ENCODE peak calls at places on chromosomes 3 and 15, in eight cellular contexts. N is PC-3; Q is fibroblast of lung; W is CD4-positive, alpha-beta T cell; Y is tibial artery; I is AG04449; H is progenitor cell of endocrine pancreas; P is body of pancreas. R is an unnamed sample.

GRCh38 chr3:194092770-194093336 is 43.1 kb upstream of the HES1 start:
- DNase-seq in N (no peak), I (no peak), P (no peak), Q (no peak), H (no peak), Y (no peak), W (no peak), R (no peak)

GRCh38 chr3:128933922-128934253 is 54.5 kb downstream of the ACAD9 start:
- DNase-seq in N (no peak), H (no peak), W (no peak), Y (no peak), Q (no peak), I (no peak), P (no peak), R (no peak)

GRCh38 chr15:47484119-47484518 is 233.2 kb upstream of the SEMA6D start:
- DNase-seq in Q (peak; percentile 25), I (no peak), W (no peak), P (no peak), N (no peak), H (no peak), Y (no peak), R (no peak)

GRCh38 chr15:68821190-68821897 is 649 bp upstream of the ANP32A start:
- DNase-seq in P (no peak), Y (no peak), W (no peak), N (no peak), H (no peak), Q (no peak), I (no peak), R (no peak)

GRCh38 chr3:194592798-194593752 is 40.1 kb downstream of the TMEM44 start:
- DNase-seq in W (no peak), Q (peak; percentile 100), I (peak; percentile 100), P (peak; percentile 36), Y (peak; percentile 84), N (peak; percentile 99), H (no peak), R (no peak)

GRCh38 chr3:51672083-51672475 is 1.0 kb downstream of the TEX264 start:
- DNase-seq in Y (no peak), P (no peak), I (no peak), Q (no peak), N (no peak), H (no peak), W (no peak), R (no peak)

GRCh38 chr15:81297580-81298575 is 26.1 kb downstream of the STARD5 start:
- DNase-seq in Y (peak; percentile 50), H (no peak), Q (no peak), I (no peak), N (peak; percentile 17), P (no peak), W (no peak), R (no peak)

GRCh38 chr3:195263193-195263924 is 7.6 kb downstream of the XXYLT1 start:
- DNase-seq in P (no peak), I (no peak), H (no peak), Y (no peak), Q (no peak), W (no peak), N (no peak), R (no peak)

GRCh38 chr3:51947215-51947900 is 5.2 kb downstream of the PARP3 start:
- DNase-seq in Q (no peak), W (no peak), P (peak; percentile 6), I (no peak), Y (peak; percentile 55), H (no peak), N (no peak), R (no peak)

GRCh38 chr3:188294823-188295487 is 141.0 kb downstream of the LPP start:
- DNase-seq in N (peak; percentile 94), I (peak; percentile 92), P (peak; percentile 67), Q (peak; percentile 94), W (no peak), H (no peak), Y (no peak), R (no peak)

GRCh38 chr3:86954751-86955150 is 36.2 kb downstream of the VGLL3 start:
- DNase-seq in P (no peak), I (no peak), Q (no peak), W (no peak), Y (no peak), H (no peak), N (no peak), R (no peak)

GRCh38 chr15:84949043-84949442 is 32.6 kb upstream of the PDE8A start:
- DNase-seq in W (no peak), H (no peak), Q (peak; percentile 70), N (no peak), Y (no peak), I (no peak), P (no peak), R (no peak)

GRCh38 chr3:172918165-172918564 is 167.6 kb downstream of the ECT2 start:
- DNase-seq in Q (peak; percentile 74), H (no peak), N (peak; percentile 10), W (no peak), P (no peak), Y (no peak), I (no peak), R (no peak)

DNA sequence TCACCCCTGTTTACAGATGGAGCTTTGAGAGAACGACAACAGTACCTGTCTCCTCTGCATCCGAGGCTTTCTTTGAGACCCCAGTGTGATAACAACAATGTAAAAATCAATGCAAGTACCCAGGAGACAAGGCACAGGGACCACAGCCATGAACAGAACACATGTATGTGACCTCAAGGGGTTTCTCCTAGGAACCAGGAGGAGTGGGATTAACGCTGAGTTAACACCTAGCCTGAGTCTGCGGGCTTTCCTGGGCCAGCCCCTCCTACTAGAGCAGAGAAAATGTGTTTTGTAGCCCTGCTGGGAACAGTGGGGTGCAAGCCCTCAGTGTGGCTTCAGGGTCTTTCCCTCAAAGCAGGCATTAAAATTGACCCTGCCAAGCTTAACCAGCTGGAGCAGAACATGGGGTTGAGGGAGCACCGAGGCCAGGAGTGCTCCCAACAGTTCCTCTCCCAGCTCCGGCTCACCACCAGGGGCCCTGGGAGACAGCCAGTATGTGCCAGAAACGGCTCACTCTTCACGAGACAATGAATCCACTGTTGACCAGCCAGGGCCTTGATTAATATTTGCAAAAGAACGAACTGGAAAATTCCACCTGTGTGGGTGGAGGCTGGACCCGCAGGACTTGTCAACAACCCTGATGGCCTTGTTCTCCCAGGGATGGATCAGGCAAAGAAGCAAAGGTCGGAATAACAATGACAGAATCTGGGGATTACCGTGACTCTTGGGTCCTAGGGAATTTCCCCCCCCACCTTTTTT is 3.6 kb downstream of the CHDH start:
- DNase-seq in Q (no peak), H (peak; percentile 46), Y (no peak), N (peak; percentile 66), W (no peak), I (no peak), P (peak; percentile 94), R (no peak)
- TF ChIP-seq CTCF in Q (peak; percentile 3), H (peak; percentile 57), Y (no peak), N (peak; percentile 42), W (no peak), I (no peak), P (peak; percentile 47), R (no peak)

GRCh38 chr3:122377975-122378374 is 5.1 kb downstream of the MIX23 start:
- DNase-seq in P (no peak), I (no peak), H (no peak), W (no peak), N (no peak), Q (no peak), Y (no peak), R (no peak)

DNA sequence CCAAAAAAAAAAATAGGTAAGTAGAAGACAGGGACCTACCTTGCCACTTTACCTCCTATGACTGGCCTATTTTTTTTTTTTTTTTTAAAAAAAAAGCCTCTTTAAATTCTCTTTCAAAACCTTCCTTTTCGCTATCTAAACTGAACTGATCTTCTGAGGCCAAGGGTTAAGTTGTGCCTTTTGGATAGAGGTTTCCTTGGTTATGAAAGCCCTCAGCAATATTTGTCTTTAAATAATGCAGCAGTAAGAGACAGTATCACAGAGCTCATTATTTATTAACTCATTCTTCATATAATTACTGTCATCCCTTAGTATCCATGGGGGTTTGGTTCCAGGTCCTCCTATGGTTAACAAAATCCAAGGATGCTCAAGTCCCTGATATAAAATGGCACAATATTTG is 9.0 kb downstream of the MIX23 start:
- DNase-seq in P (no peak), H (no peak), Q (no peak), N (no peak), I (no peak), Y (no peak), W (no peak), R (no peak)
- TF ChIP-seq CTCF in P (no peak), H (no peak), Q (no peak), N (no peak), I (no peak), Y (no peak), W (no peak), R (no peak)

GRCh38 chr3:11641316-11641682 is 2.4 kb downstream of the VGLL4 start:
- DNase-seq in I (no peak), P (no peak), Y (no peak), Q (peak; percentile 80), N (no peak), W (no peak), H (no peak), R (no peak)
- TF ChIP-seq CTCF in I (no peak), P (no peak), Y (no peak), Q (no peak), N (no peak), W (no peak), H (no peak), R (no peak)

GRCh38 chr3:19029837-19030835 is 118.2 kb upstream of the KCNH8 start:
- DNase-seq in W (no peak), H (no peak), Q (no peak), P (no peak), Y (no peak), N (peak; percentile 64), I (no peak), R (no peak)
- TF ChIP-seq CTCF in W (no peak), H (peak; percentile 27), Q (no peak), P (no peak), Y (no peak), N (peak; percentile 51), I (no peak), R (no peak)

GRCh38 chr15:65213241-65213640 is 2.0 kb upstream of the CILP start:
- DNase-seq in I (no peak), N (no peak), Q (no peak), W (no peak), H (no peak), P (no peak), Y (peak; percentile 68), R (no peak)

GRCh38 chr15:65214010-65214409 is 2.7 kb upstream of the CILP start:
- DNase-seq in W (no peak), N (no peak), H (no peak), I (no peak), Q (no peak), Y (no peak), P (no peak), R (no peak)

GRCh38 chr15:65209701-65210643 is 1.3 kb downstream of the CILP start:
- DNase-seq in P (no peak), I (no peak), N (no peak), Q (peak; percentile 16), W (no peak), H (no peak), Y (no peak), R (no peak)

GRCh38 chr15:65211157-65211982 is at the start of gene CILP:
- DNase-seq in Y (no peak), H (no peak), Q (peak; percentile 67), P (no peak), I (no peak), W (no peak), N (no peak), R (no peak)

GRCh38 chr15:65212097-65212496 is 824 bp upstream of the CILP start:
- DNase-seq in P (no peak), I (no peak), W (peak; percentile 11), N (no peak), Q (no peak), H (no peak), Y (no peak), R (no peak)
- TF ChIP-seq CTCF in P (no peak), I (peak; percentile 24), W (peak; percentile 39), N (peak; percentile 55), Q (peak; percentile 11), H (peak; percentile 58), Y (no peak), R (peak; percentile 25)